ENCODE peak calls at places on chromosomes 11 and 22, in five cellular contexts. C is lower lobe of right lung, L is kidney, A is astrocyte of the spinal cord, T is left ventricle myocardium inferior. G is an unnamed sample.

GRCh38 chr11:95453616-95454118 is 222.7 kb upstream of the SESN3 start:
- DNase-seq in C (peak; percentile 61), L (peak; percentile 85), A (peak; percentile 9), T (peak; percentile 61), G (no peak)

GRCh38 chr11:29486301-29486700 is 530.5 kb downstream of the KCNA4 start:
- DNase-seq in C (no peak), L (no peak), A (no peak), T (no peak), G (no peak)

GRCh38 chr22:38706101-38706884 is 549 bp downstream of the GTPBP1 start:
- DNase-seq in C (peak; percentile 71), L (peak; percentile 91), A (peak; percentile 44), T (peak; percentile 39), G (peak; percentile 55)

GRCh38 chr22:48736593-48737460 is 1090.8 kb downstream of the BRD1 start:
- DNase-seq in C (no peak), L (peak; percentile 54), A (no peak), T (no peak), G (no peak)

GRCh38 chr11:44497995-44498394 is 67.5 kb upstream of the CD82 start:
- DNase-seq in C (no peak), L (no peak), A (no peak), T (no peak), G (no peak)

GRCh38 chr22:39526736-39527171 is 5.8 kb downstream of the RPS19BP1 start:
- DNase-seq in C (peak; percentile 57), L (peak; percentile 66), A (no peak), T (no peak), G (no peak)

GRCh38 chr22:40240671-40241070 is 62.9 kb downstream of the TNRC6B start:
- DNase-seq in C (no peak), L (no peak), A (no peak), T (no peak), G (no peak)

GRCh38 chr22:50074056-50074455 is 11.2 kb downstream of the MLC1 start:
- DNase-seq in C (no peak), L (peak; percentile 39), A (no peak), T (no peak), G (no peak)

GRCh38 chr11:60514055-60514454 is 1.1 kb upstream of the MS4A13 start:
- DNase-seq in C (no peak), L (no peak), A (no peak), T (no peak), G (no peak)

GRCh38 chr11:61650781-61651571 is 29.2 kb upstream of the DAGLA start:
- DNase-seq in C (no peak), L (no peak), A (no peak), T (no peak), G (no peak)

GRCh38 chr11:105181100-105181499 is 41.5 kb upstream of the CARD18 start:
- DNase-seq in C (no peak), L (no peak), A (peak; percentile 71), T (no peak), G (peak; percentile 91)

GRCh38 chr11:110026823-110027626 is 66.2 kb upstream of the ZC3H12C start:
- DNase-seq in C (no peak), L (no peak), A (no peak), T (no peak), G (no peak)

DNA sequence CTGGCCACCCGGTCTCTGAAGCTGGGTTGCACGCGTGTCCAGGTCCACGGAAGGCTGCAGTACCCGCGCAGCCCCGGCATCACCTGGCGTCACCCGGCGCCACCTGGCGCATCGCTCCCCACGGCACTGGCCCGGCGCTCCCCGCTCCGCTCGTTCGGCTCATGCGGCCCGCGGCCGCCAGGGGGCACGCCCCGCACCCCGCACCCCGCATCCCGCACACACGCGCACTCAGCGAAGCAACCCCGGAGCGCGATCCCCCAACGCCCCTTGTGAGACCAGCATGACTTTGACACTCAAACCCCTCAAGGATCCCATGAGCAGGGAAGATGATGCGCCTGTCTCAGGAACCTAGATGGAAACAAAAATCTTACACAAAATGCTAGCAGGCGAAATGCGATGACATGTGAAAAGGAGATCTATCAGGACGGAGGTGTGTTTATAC is 11.9 kb downstream of the B3GNT6 start:
- DNase-seq in C (peak; percentile 66), L (no peak), A (no peak), T (no peak), G (peak; percentile 23)
- H3K4me3 ChIP-seq in C (no peak overlapping the region), L (no peak overlapping the region), A (peak overlapping the region; percentile 10), T (no peak overlapping the region), G (peak overlapping the region; percentile 37)

DNA sequence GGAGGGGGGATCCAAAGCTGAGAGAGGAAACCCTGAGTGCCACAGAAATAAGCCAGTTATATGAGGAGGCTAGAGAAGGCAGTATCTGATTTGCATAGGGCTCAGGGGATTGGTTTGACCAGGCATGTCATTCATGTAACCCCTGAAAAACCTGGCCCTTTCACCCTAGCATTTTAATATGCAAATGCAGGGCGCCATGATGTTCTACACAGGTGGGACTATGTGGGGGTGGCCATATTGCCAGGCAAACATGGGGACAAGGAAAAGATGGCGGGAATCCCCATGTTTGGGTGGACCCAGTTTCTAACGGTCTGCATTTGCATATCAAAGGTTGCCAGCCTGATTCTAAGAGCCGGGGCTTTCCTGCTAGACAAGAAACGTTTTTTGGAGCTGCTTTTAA is 27.2 kb downstream of the CSF2RB start:
- DNase-seq in C (no peak), L (no peak), A (no peak), T (no peak), G (no peak)
- H3K4me3 ChIP-seq in C (no peak overlapping the region), L (no peak overlapping the region), A (no peak overlapping the region), T (no peak overlapping the region), G (no peak overlapping the region)

DNA sequence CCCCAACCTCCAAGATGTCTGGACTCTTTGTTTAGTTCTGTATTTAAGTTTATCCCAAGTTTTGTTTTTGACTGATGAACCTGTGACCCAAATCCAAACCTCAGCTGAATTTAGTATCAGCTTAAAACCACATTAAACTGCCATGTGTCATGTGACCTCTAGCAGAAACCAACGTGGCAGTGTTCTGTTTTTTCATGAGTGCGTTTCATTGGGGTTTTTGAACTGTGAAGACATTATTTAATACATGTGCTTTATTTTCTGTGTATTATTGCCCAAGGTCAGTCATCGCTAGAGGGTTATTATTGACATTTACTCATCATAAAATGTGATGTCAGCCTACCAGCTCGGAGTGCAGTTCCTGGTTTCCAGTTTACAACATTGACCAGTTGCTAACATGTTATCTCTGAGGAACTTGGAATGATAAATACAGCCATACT is 1.8 kb downstream of the TLCD5 start:
- DNase-seq in C (no peak), L (no peak), A (no peak), T (no peak), G (peak; percentile 61)
- H3K4me3 ChIP-seq in C (no peak overlapping the region), L (no peak overlapping the region), A (no peak overlapping the region), T (peak overlapping the region; percentile 95), G (peak overlapping the region; percentile 6)

GRCh38 chr22:28208797-28209196 is 289.7 kb upstream of the PITPNB start:
- DNase-seq in C (no peak), L (no peak), A (no peak), T (no peak), G (no peak)
- H3K4me3 ChIP-seq in C (no peak overlapping the region), L (no peak overlapping the region), A (no peak overlapping the region), T (no peak overlapping the region), G (no peak overlapping the region)

DNA sequence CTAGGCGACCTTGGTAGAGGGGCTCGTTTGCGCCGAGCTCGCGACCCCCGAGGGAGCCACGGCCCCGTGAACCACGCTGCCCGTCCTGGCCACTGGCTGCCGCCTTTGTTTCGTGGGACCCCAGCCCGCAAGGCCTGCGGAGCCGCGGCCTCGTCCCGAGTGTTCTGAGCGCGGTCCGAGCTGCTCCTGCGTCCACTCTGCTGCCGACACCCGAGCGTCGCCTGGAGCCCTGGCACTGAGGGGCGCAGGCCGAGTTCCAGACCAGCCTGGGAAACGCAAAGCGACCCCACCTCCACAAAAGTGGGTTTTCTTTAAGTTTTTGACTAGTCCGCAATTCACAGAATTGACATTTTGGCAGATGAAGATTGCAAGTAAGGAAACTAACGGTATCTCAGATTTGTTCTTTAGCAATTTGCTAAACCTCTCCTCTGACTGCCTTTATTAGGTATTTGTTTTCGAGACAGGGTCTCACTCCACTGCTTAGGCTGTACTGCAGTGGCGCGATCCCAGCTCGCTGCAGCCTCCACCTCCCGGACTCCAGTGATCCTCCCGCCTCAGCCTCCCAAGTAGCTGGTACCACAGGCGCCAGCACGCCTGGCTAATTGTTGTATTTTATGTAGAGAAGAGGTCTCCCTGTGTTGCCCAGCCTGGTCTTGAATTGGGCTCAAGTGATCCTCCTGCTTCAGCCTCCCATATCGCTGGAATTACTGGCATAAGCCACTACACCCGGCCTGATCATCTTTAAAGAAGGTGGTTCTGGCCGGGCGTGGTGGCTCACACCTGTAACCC is 879 bp upstream of the RNH1 start:
- DNase-seq in C (no peak), L (no peak), A (no peak), T (no peak), G (no peak)
- H3K4me3 ChIP-seq in C (peak overlapping the region; percentile 82), L (peak overlapping the region; percentile 60), A (peak overlapping the region; percentile 53), T (peak overlapping the region; percentile 86), G (peak overlapping the region; percentile 66)

GRCh38 chr11:27525824-27526516 is 19.4 kb upstream of the LIN7C start:
- DNase-seq in C (no peak), L (no peak), A (no peak), T (peak; percentile 34), G (no peak)
- H3K4me3 ChIP-seq in C (no peak overlapping the region), L (no peak overlapping the region), A (no peak overlapping the region), T (no peak overlapping the region), G (no peak overlapping the region)

DNA sequence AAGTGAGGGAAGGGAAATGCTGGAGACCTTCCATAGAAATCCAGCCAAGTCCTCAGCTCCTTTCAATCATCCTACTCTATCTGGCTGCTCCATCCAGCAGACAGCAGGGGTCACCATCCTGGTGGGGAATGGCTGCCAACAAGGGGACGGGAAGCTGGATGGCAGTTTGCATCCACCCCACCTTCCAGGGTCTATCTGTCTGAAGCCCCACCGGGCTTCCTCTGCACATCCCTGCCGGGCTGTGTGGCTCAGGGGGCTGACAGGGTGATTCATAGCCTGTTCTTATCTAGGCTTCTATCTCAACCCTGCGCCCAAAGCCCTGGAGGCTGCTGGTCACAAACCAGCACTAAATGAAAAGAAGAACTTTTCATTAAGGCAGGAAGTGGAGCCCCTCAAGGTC is 1.1 kb downstream of the SYTL2 start:
- DNase-seq in C (no peak), L (peak; percentile 75), A (no peak), T (no peak), G (no peak)
- H3K4me3 ChIP-seq in C (peak overlapping the region; percentile 69), L (peak overlapping the region; percentile 89), A (peak overlapping the region; percentile 56), T (peak overlapping the region; percentile 80), G (no peak overlapping the region)

DNA sequence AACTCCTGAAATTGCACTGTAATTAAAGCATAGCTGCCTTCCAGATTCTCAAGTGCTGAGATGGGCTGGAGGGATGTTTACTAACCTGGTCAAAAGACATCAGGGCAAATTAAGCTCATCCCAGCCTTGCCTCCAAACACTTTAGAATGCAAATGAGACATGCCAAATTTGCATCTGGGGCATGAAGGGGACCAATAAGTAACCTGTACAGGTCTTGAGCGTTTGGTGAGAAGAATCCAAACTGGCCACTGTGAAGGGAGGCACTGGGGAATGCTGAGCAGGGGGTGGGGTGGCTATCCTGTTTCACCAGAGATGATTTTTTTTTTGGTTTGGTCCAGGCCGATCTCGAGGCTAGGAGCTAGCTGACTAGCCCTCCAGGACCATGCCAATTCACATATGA is 38.3 kb upstream of the ADA2 start:
- DNase-seq in C (no peak), L (no peak), A (no peak), T (no peak), G (no peak)
- H3K4me3 ChIP-seq in C (no peak overlapping the region), L (peak overlapping the region; percentile 40), A (no peak overlapping the region), T (peak overlapping the region; percentile 42), G (no peak overlapping the region)